ENCODE peak calls at places on chromosomes 3 and 15, in five cellular contexts. V is stomach, L is HL-60, S is SK-N-SH, R is GM12878. W is an unnamed sample.
A peak's percentile ranks its signal among the peaks of the same experiment; 100 is the strongest.

GRCh38 chr3:105349988-105350387 is 16.7 kb upstream of the ALCAM start:
- DNase-seq in V (no peak), L (no peak), S (peak; percentile 39), R (no peak), W (no peak)

GRCh38 chr3:4804161-4805058 is 174.8 kb upstream of the BHLHE40 start:
- DNase-seq in V (no peak), L (no peak), S (no peak), R (no peak), W (no peak)

GRCh38 chr15:33425149-33425548 is 114.4 kb downstream of the RYR3 start:
- DNase-seq in V (no peak), L (no peak), S (no peak), R (no peak), W (no peak)

GRCh38 chr3:197154-197855 is 742 bp downstream of the CHL1 start:
- DNase-seq in V (no peak), L (no peak), S (peak; percentile 80), R (no peak), W (peak; percentile 75)

GRCh38 chr15:88834211-88834812 is 31.1 kb downstream of the ACAN start:
- DNase-seq in V (peak; percentile 37), L (no peak), S (peak; percentile 64), R (no peak), W (peak; percentile 80)

GRCh38 chr3:131107637-131108433 is 81.2 kb downstream of the NEK11 start:
- DNase-seq in V (no peak), L (no peak), S (no peak), R (no peak), W (no peak)

GRCh38 chr15:64905941-64906340 is 5.8 kb upstream of the ANKDD1A start:
- DNase-seq in V (no peak), L (no peak), S (no peak), R (no peak), W (no peak)

GRCh38 chr3:198080521-198081384 is 120.7 kb downstream of the LMLN start:
- DNase-seq in V (peak; percentile 79), L (peak; percentile 79), S (peak; percentile 85), R (no peak), W (peak; percentile 96)

GRCh38 chr3:43852066-43852465 is 161.3 kb downstream of the ABHD5 start:
- DNase-seq in V (no peak), L (no peak), S (no peak), R (no peak), W (no peak)

GRCh38 chr3:128706171-128706570 is 19.8 kb upstream of the RAB7A start:
- DNase-seq in V (no peak), L (no peak), S (no peak), R (no peak), W (no peak)

GRCh38 chr3:145959457-145960088 is 201.4 kb downstream of the PLOD2 start:
- DNase-seq in V (no peak), L (no peak), S (no peak), R (no peak), W (no peak)

GRCh38 chr3:71785594-71786472 is 885 bp upstream of the PROK2 start:
- DNase-seq in V (no peak), L (no peak), S (no peak), R (no peak), W (no peak)

GRCh38 chr3:193902557-193903256 is 233.2 kb upstream of the HES1 start:
- DNase-seq in V (peak; percentile 43), L (no peak), S (no peak), R (no peak), W (no peak)

GRCh38 chr15:93485438-93485837 is 396.4 kb upstream of the RGMA start:
- DNase-seq in V (no peak), L (no peak), S (no peak), R (no peak), W (no peak)

GRCh38 chr3:129690406-129690805 is 83.9 kb upstream of the PLXND1 start:
- DNase-seq in V (no peak), L (peak; percentile 75), S (peak; percentile 51), R (peak; percentile 48), W (no peak)

GRCh38 chr15:25674948-25675347 is 188.2 kb downstream of the ATP10A start:
- DNase-seq in V (no peak), L (no peak), S (no peak), R (no peak), W (no peak)

GRCh38 chr15:31366169-31366734 is 39.6 kb downstream of the KLF13 start:
- DNase-seq in V (no peak), L (no peak), S (peak; percentile 55), R (no peak), W (peak; percentile 87)

GRCh38 chr3:31102196-31102879 is 207.9 kb upstream of the GADL1 start:
- DNase-seq in V (no peak), L (no peak), S (no peak), R (no peak), W (no peak)

GRCh38 chr15:85336870-85337269 is 43.5 kb upstream of the AKAP13 start:
- DNase-seq in V (no peak), L (no peak), S (no peak), R (no peak), W (no peak)

GRCh38 chr3:58154752-58155449 is 55.9 kb downstream of the DNASE1L3 start:
- DNase-seq in V (no peak), L (no peak), S (no peak), R (no peak), W (no peak)

GRCh38 chr3:174072675-174073074 is 675.1 kb downstream of the NLGN1 start:
- DNase-seq in V (no peak), L (no peak), S (no peak), R (no peak), W (no peak)

GRCh38 chr15:45441686-45442085 is 63.3 kb upstream of the GATM start:
- DNase-seq in V (peak; percentile 66), L (no peak), S (no peak), R (no peak), W (peak; percentile 14)

GRCh38 chr3:20552605-20553275 is 366.7 kb upstream of the SGO1 start:
- DNase-seq in V (no peak), L (no peak), S (no peak), R (no peak), W (no peak)

GRCh38 chr3:106560451-106560966 is 691.7 kb upstream of the CBLB start:
- DNase-seq in V (no peak), L (no peak), S (no peak), R (no peak), W (no peak)

GRCh38 chr3:56980283-56980682 is 80.2 kb upstream of the SPATA12 start:
- DNase-seq in V (no peak), L (no peak), S (no peak), R (no peak), W (no peak)

GRCh38 chr3:125022186-125022585 is 33.6 kb downstream of the HEG1 start:
- DNase-seq in V (no peak), L (no peak), S (no peak), R (no peak), W (no peak)

GRCh38 chr3:125028657-125029056 is 27.1 kb downstream of the HEG1 start:
- DNase-seq in V (no peak), L (no peak), S (no peak), R (no peak), W (no peak)

GRCh38 chr3:125023833-125024560 is 31.8 kb downstream of the HEG1 start:
- DNase-seq in V (no peak), L (no peak), S (no peak), R (no peak), W (no peak)

GRCh38 chr3:125024817-125025216 is 31.0 kb downstream of the HEG1 start:
- DNase-seq in V (peak; percentile 57), L (no peak), S (no peak), R (no peak), W (no peak)

DNA sequence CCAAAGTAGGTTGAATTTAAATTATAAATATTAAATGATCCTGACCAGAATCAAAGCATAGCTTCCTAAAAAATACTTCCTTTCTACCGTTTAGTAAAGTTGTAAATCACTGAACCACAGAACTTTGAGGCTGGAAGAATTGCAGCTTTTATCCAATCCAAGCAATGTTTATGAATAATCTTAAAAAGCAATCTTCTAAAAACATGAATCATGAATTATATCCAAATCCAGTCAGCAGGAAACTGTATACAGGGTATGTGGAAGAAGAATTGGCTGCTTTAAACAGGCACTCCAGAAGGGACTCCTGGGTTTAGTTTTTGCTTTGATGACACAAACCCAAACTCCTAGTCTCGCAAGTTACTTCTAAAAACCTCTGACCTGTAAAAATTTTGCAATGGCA is 30.1 kb downstream of the HEG1 start:
- DNase-seq in V (no peak), L (no peak), S (no peak), R (no peak), W (no peak)
- H3K27ac ChIP-seq in V (no peak overlapping the region), L (no peak overlapping the region), S (peak overlapping the region; percentile 71), R (no peak overlapping the region), W (peak overlapping the region; percentile 61)

DNA sequence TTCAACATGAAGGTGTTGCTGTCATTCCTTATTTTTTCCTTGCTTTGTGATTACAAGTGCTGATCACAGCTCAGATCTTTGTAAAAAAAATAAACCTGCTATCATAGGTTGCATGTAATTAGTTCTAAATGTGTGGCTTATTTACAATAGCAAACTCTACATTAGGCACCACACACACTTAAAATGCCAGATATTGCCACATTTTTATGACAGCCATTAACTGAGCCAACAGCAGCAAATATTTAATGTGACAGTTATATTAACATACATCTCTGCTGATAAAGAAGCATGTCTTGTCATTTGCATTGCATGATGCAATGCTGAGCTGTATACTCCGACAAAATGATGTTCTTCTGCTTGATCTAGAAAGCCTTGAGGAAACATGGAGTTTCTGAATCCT is 273.6 kb upstream of the VEPH1 start:
- DNase-seq in V (no peak), L (no peak), S (no peak), R (no peak), W (no peak)
- TF ChIP-seq POLR2AphosphoS5 in V (no peak), L (no peak), S (no peak), R (no peak), W (no peak)

GRCh38 chr3:9068044-9068443 is 104.8 kb upstream of the RAD18 start:
- DNase-seq in V (no peak), L (no peak), S (no peak), R (no peak), W (no peak)
- H3K27ac ChIP-seq in V (no peak overlapping the region), L (no peak overlapping the region), S (no peak overlapping the region), R (no peak overlapping the region), W (no peak overlapping the region)

DNA sequence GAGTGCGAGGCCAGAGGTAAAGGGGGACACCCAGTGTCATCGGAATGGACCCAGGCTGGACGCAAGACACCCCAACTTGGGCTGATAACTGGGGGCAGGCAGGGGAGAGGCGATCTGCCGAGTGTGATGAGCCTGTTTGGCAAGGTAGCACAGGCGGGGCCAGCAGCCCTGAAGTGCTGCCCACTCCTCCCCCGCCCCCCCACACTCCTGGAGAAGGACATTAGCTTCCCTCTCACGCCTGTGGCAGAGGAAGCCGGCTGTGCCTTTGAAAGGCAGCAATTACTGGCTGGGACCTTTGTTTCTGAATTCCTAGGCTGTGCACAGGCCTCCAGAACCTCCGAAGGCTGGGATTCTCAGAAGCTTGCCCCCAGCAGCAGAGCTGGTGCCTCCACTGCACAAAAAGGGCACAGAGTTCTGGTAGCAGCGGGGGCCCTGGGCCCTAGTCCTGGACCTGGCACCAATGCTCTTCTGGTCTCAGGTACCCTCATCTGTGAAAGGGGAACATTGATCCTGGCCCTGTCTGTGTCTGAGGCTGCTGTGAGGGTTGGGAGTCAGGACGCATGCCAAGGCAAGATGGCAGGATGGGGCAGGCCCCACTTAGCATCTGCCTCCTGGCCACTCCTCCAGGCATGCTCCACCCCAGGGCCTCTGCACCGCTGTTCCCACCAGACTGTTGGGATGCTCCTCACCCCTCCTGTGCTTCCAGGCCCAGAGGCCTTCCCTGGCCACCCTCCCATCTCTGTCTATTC is 28.6 kb downstream of the IQSEC1 start:
- DNase-seq in V (no peak), L (no peak), S (no peak), R (no peak), W (no peak)
- TF ChIP-seq POLR2AphosphoS5 in V (no peak), L (no peak), S (no peak), R (no peak), W (no peak)

W was measured in spleen.